ENCODE peak calls at places on chromosomes 6 and 20, in seven cellular contexts. Q, Z, F, Y, M, J and S are unnamed samples. For H3K4me1, the result is how much of the 10 kb centered on the place peaks cover.

GRCh38 chr20:9949563-9949962 is 85.2 kb upstream of the ANKEF1 start:
- DNase-seq in Q (peak), Z (no peak), F (no peak), Y (no peak), M (no peak), J (no peak), S (no peak)

GRCh38 chr6:17098538-17098937 is 3.3 kb upstream of the STMND1 start:
- DNase-seq in Q (no peak), Z (no peak), F (no peak), Y (no peak), M (peak), J (no peak), S (no peak)

GRCh38 chr6:146422789-146423188 is 120.8 kb upstream of the RAB32 start:
- DNase-seq in Q (no peak), Z (no peak), F (no peak), Y (no peak), M (no peak), J (no peak), S (no peak)

GRCh38 chr6:117568247-117568646 is 34.1 kb downstream of the GOPC start:
- DNase-seq in Q (no peak), Z (no peak), F (no peak), Y (no peak), M (no peak), J (no peak), S (no peak)

GRCh38 chr6:134198093-134198492 is 119.8 kb downstream of the SGK1 start:
- DNase-seq in Q (no peak), Z (no peak), F (no peak), Y (no peak), M (no peak), J (no peak), S (no peak)

GRCh38 chr20:32444474-32445220 is 86.5 kb downstream of the ASXL1 start:
- DNase-seq in Q (peak), Z (no peak), F (no peak), Y (peak), M (no peak), J (no peak), S (no peak)

GRCh38 chr20:38133680-38134426 is 31.2 kb downstream of the TGM2 start:
- DNase-seq in Q (no peak), Z (peak), F (no peak), Y (no peak), M (no peak), J (no peak), S (peak)

GRCh38 chr6:55869731-55870130 is 5.7 kb downstream of the BMP5 start:
- DNase-seq in Q (no peak), Z (no peak), F (no peak), Y (no peak), M (no peak), J (no peak), S (no peak)

GRCh38 chr6:122571888-122572287 is 38.3 kb upstream of the PKIB start:
- DNase-seq in Q (no peak), Z (no peak), F (no peak), Y (no peak), M (no peak), J (no peak), S (no peak)

GRCh38 chr20:63497946-63498935 is 642 bp downstream of the EEF1A2 start:
- DNase-seq in Q (peak), Z (peak), F (no peak), Y (peak), M (peak), J (peak), S (no peak)

GRCh38 chr20:50136822-50137599 is 16.5 kb downstream of the PEDS1 start:
- DNase-seq in Q (peak), Z (peak), F (no peak), Y (no peak), M (no peak), J (no peak), S (no peak)

GRCh38 chr6:63882208-63882607 is 246.6 kb downstream of the PHF3 start:
- DNase-seq in Q (no peak), Z (no peak), F (no peak), Y (no peak), M (no peak), J (no peak), S (no peak)

GRCh38 chr6:2026133-2026532 is 219.3 kb downstream of the GMDS start:
- DNase-seq in Q (no peak), Z (no peak), F (no peak), Y (no peak), M (no peak), J (no peak), S (no peak)

GRCh38 chr20:37383229-37383989 is 37.5 kb downstream of the SRC start:
- DNase-seq in Q (peak), Z (peak), F (no peak), Y (peak), M (no peak), J (no peak), S (peak)

GRCh38 chr6:79520534-79520933 is 16.7 kb downstream of the LCA5 start:
- DNase-seq in Q (no peak), Z (no peak), F (no peak), Y (no peak), M (no peak), J (no peak), S (no peak)

DNA sequence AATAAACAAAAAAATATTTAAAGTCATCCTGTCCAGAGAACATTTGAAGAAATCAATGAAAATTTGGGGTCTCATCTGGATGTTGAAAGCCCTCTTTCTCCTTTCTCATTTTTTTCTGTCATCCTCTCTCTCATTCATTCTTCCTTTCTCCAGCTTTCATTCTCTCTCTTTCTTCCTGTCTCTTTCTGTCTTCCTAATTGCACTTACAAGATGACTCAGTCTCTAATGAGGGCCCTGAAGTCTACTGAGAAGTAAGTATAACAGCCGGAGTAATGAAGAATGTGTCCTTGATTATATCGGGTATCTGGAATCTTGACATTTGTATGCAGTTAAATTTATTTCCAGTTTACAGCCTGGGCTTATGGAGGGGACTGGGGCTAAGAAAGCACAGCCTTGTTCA is 232.2 kb upstream of the SULF2 start:
- DNase-seq in Q (no peak), Z (no peak), F (no peak), Y (no peak), M (no peak), J (no peak), S (no peak)
- H3K27ac ChIP-seq in Q (no peak), Z (no peak), F (no peak), Y (no peak), M (no peak), J (no peak), S (no peak)

DNA sequence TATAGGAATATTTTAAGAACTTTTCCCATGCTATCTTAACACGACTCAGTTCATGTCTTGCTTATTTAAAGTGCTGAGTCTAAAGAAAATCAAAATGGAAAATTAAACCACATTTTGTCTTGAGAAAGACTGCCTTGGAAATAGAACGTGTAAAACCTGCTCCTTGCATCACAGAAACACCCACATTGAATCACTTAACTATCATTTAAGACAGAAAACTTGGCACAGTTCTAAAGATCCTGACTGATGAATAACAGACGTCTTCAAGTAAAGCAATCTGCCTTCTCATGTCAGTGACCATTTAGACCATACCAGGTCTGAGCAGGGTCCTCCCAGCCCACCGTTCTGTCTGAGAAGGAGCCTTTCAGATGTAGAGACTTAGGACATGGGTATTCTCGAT is 7.4 kb downstream of the PERP start:
- DNase-seq in Q (no peak), Z (no peak), F (no peak), Y (no peak), M (no peak), J (no peak), S (no peak)
- H3K4me1 ChIP-seq in Q (under half), Z (under half), F (under half), Y (under half), M (under half), J (under half), S (under half)

DNA sequence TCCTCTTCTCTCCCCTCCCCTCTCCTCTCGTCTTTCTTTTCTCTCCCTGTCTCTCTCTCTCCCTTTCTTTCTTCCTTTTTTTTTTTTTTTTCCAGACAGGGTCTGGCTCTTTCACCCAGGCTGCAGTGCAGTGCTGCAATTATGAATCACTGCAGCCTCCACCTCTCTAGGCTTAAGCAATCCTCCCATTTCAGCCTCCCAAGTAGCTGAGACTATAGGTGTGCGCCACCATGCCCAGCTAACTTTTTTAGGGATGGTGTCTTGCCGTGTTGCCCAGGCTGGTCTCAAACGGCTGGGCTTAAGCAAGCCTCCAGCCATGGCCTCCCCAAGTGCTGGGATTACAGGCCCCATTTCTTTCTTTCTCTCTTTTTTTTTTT is 59.9 kb upstream of the NCOA3 start:
- DNase-seq in Q (no peak), Z (no peak), F (no peak), Y (no peak), M (no peak), J (no peak), S (peak)
- H3K27ac ChIP-seq in Q (no peak), Z (no peak), F (no peak), Y (no peak), M (no peak), J (no peak), S (no peak)

GRCh38 chr6:114355300-114355699 is 12.5 kb upstream of the HS3ST5 start:
- DNase-seq in Q (no peak), Z (no peak), F (no peak), Y (no peak), M (no peak), J (no peak), S (no peak)

GRCh38 chr6:114354482-114354881 is 11.7 kb upstream of the HS3ST5 start:
- DNase-seq in Q (no peak), Z (no peak), F (no peak), Y (no peak), M (no peak), J (no peak), S (no peak)
- H3K4me1 ChIP-seq in Q (under half), Z (under half), F (under half), Y (under half), M (under half), J (under half), S (under half)